ENCODE peak calls at places on chromosomes 7 and 10, in five cellular contexts. One of them, this sample, is unnamed.
A peak's percentile ranks its signal among the peaks of the same experiment; 100 is the strongest.

GRCh38 chr7:48526375-48526732 is 355.1 kb downstream of the ABCA13 start:
- DNase-seq in sigmoid colon: no peak
- DNase-seq in brain microvascular endothelial cell: no peak
- DNase-seq in heart left ventricle: no peak
- DNase-seq in epithelial cell of esophagus: no peak
- DNase-seq in this sample: no peak

GRCh38 chr7:74329225-74329624 is 40.0 kb downstream of the CLIP2 start:
- DNase-seq in epithelial cell of esophagus: no peak
- DNase-seq in heart left ventricle: no peak
- DNase-seq in sigmoid colon: no peak
- DNase-seq in brain microvascular endothelial cell: no peak
- DNase-seq in this sample: no peak

GRCh38 chr7:115816318-115816974 is 214.1 kb downstream of the TFEC start:
- DNase-seq in epithelial cell of esophagus: no peak
- DNase-seq in sigmoid colon: no peak
- DNase-seq in brain microvascular endothelial cell: no peak
- DNase-seq in heart left ventricle: no peak
- DNase-seq in this sample: no peak

GRCh38 chr7:50653116-50653854 is 88.1 kb upstream of the DDC start:
- DNase-seq in heart left ventricle: peak; percentile 67
- DNase-seq in brain microvascular endothelial cell: peak; percentile 65
- DNase-seq in sigmoid colon: peak; percentile 90
- DNase-seq in epithelial cell of esophagus: peak; percentile 63
- DNase-seq in this sample: no peak

GRCh38 chr7:29243777-29244655 is 49.4 kb downstream of the CHN2 start:
- DNase-seq in sigmoid colon: no peak
- DNase-seq in brain microvascular endothelial cell: no peak
- DNase-seq in epithelial cell of esophagus: peak; percentile 13
- DNase-seq in heart left ventricle: no peak
- DNase-seq in this sample: no peak

GRCh38 chr7:151677581-151678226 is 158.0 kb upstream of the RHEB start:
- DNase-seq in sigmoid colon: no peak
- DNase-seq in epithelial cell of esophagus: no peak
- DNase-seq in heart left ventricle: no peak
- DNase-seq in brain microvascular endothelial cell: no peak
- DNase-seq in this sample: no peak

GRCh38 chr10:118870467-118871243 is 115.9 kb upstream of the CACUL1 start:
- DNase-seq in heart left ventricle: peak; percentile 31
- DNase-seq in brain microvascular endothelial cell: peak; percentile 91
- DNase-seq in epithelial cell of esophagus: peak; percentile 98
- DNase-seq in sigmoid colon: no peak
- DNase-seq in this sample: peak; percentile 76

GRCh38 chr10:14860782-14861181 is 17.9 kb upstream of the SUV39H2 start:
- DNase-seq in epithelial cell of esophagus: no peak
- DNase-seq in sigmoid colon: no peak
- DNase-seq in heart left ventricle: no peak
- DNase-seq in brain microvascular endothelial cell: no peak
- DNase-seq in this sample: no peak

GRCh38 chr10:124677291-124677690 is 66.9 kb downstream of the FAM53B start:
- DNase-seq in epithelial cell of esophagus: no peak
- DNase-seq in brain microvascular endothelial cell: no peak
- DNase-seq in heart left ventricle: peak; percentile 69
- DNase-seq in sigmoid colon: no peak
- DNase-seq in this sample: no peak

GRCh38 chr10:11533328-11533781 is 78.1 kb downstream of the USP6NL start:
- DNase-seq in sigmoid colon: no peak
- DNase-seq in heart left ventricle: no peak
- DNase-seq in epithelial cell of esophagus: peak; percentile 9
- DNase-seq in brain microvascular endothelial cell: no peak
- DNase-seq in this sample: no peak

GRCh38 chr7:102138676-102139075 is 148.0 kb upstream of the SH2B2 start:
- DNase-seq in heart left ventricle: no peak
- DNase-seq in sigmoid colon: no peak
- DNase-seq in epithelial cell of esophagus: no peak
- DNase-seq in brain microvascular endothelial cell: no peak
- DNase-seq in this sample: no peak

GRCh38 chr10:79299397-79300370 is 47.6 kb upstream of the PPIF start:
- DNase-seq in epithelial cell of esophagus: no peak
- DNase-seq in heart left ventricle: no peak
- DNase-seq in brain microvascular endothelial cell: peak; percentile 85
- DNase-seq in sigmoid colon: no peak
- DNase-seq in this sample: peak; percentile 51

GRCh38 chr7:120089968-120090367 is 183.0 kb upstream of the KCND2 start:
- DNase-seq in brain microvascular endothelial cell: no peak
- DNase-seq in sigmoid colon: no peak
- DNase-seq in epithelial cell of esophagus: peak; percentile 51
- DNase-seq in heart left ventricle: no peak
- DNase-seq in this sample: no peak

GRCh38 chr10:30858499-30858898 is 173.2 kb downstream of the ZNF438 start:
- DNase-seq in heart left ventricle: no peak
- DNase-seq in sigmoid colon: no peak
- DNase-seq in brain microvascular endothelial cell: no peak
- DNase-seq in epithelial cell of esophagus: no peak
- DNase-seq in this sample: no peak

GRCh38 chr7:100486753-100487446 is 3.2 kb downstream of the NYAP1 start:
- DNase-seq in heart left ventricle: no peak
- DNase-seq in sigmoid colon: no peak
- DNase-seq in epithelial cell of esophagus: no peak
- DNase-seq in brain microvascular endothelial cell: peak; percentile 15
- DNase-seq in this sample: no peak

GRCh38 chr10:59563506-59563905 is 146.1 kb downstream of the SLC16A9 start:
- DNase-seq in epithelial cell of esophagus: no peak
- DNase-seq in brain microvascular endothelial cell: no peak
- DNase-seq in heart left ventricle: no peak
- DNase-seq in sigmoid colon: no peak
- DNase-seq in this sample: no peak

GRCh38 chr10:79201706-79202105 is 132.9 kb downstream of the ZMIZ1 start:
- DNase-seq in sigmoid colon: no peak
- DNase-seq in heart left ventricle: no peak
- DNase-seq in epithelial cell of esophagus: no peak
- DNase-seq in brain microvascular endothelial cell: no peak
- DNase-seq in this sample: no peak

GRCh38 chr7:131300572-131301466 is 26.9 kb upstream of the MKLN1 start:
- DNase-seq in heart left ventricle: peak; percentile 39
- DNase-seq in epithelial cell of esophagus: no peak
- DNase-seq in brain microvascular endothelial cell: no peak
- DNase-seq in sigmoid colon: no peak
- DNase-seq in this sample: no peak

GRCh38 chr10:110513949-110514348 is 16.2 kb downstream of the DUSP5 start:
- DNase-seq in epithelial cell of esophagus: no peak
- DNase-seq in sigmoid colon: peak; percentile 28
- DNase-seq in heart left ventricle: no peak
- DNase-seq in brain microvascular endothelial cell: no peak
- DNase-seq in this sample: no peak

GRCh38 chr7:151245360-151246160 is 2.9 kb downstream of the SMARCD3 start:
- DNase-seq in heart left ventricle: peak; percentile 51
- DNase-seq in epithelial cell of esophagus: peak; percentile 21
- DNase-seq in sigmoid colon: no peak
- DNase-seq in brain microvascular endothelial cell: no peak
- DNase-seq in this sample: no peak

GRCh38 chr7:112377607-112378006 is 72.7 kb upstream of the IFRD1 start:
- DNase-seq in sigmoid colon: no peak
- DNase-seq in epithelial cell of esophagus: no peak
- DNase-seq in heart left ventricle: no peak
- DNase-seq in brain microvascular endothelial cell: no peak
- DNase-seq in this sample: no peak

GRCh38 chr10:119371704-119372663 is 164.6 kb downstream of the GRK5 start:
- DNase-seq in sigmoid colon: no peak
- DNase-seq in epithelial cell of esophagus: no peak
- DNase-seq in heart left ventricle: no peak
- DNase-seq in brain microvascular endothelial cell: peak; percentile 16
- DNase-seq in this sample: no peak

GRCh38 chr7:12297283-12297682 is 86.2 kb downstream of the TMEM106B start:
- DNase-seq in epithelial cell of esophagus: no peak
- DNase-seq in brain microvascular endothelial cell: no peak
- DNase-seq in heart left ventricle: no peak
- DNase-seq in sigmoid colon: no peak
- DNase-seq in this sample: no peak

GRCh38 chr10:44068716-44069482 is 316.0 kb downstream of the CXCL12 start:
- DNase-seq in sigmoid colon: no peak
- DNase-seq in heart left ventricle: peak; percentile 59
- DNase-seq in epithelial cell of esophagus: no peak
- DNase-seq in brain microvascular endothelial cell: peak; percentile 9
- DNase-seq in this sample: no peak

GRCh38 chr10:44066856-44067255 is 318.0 kb downstream of the CXCL12 start:
- DNase-seq in sigmoid colon: no peak
- DNase-seq in brain microvascular endothelial cell: no peak
- DNase-seq in heart left ventricle: no peak
- DNase-seq in epithelial cell of esophagus: no peak
- DNase-seq in this sample: no peak

GRCh38 chr10:44065788-44066075 is 319.2 kb downstream of the CXCL12 start:
- DNase-seq in epithelial cell of esophagus: no peak
- DNase-seq in brain microvascular endothelial cell: no peak
- DNase-seq in heart left ventricle: no peak
- DNase-seq in sigmoid colon: no peak
- DNase-seq in this sample: no peak

GRCh38 chr10:44066211-44066837 is 318.6 kb downstream of the CXCL12 start:
- DNase-seq in heart left ventricle: no peak
- DNase-seq in epithelial cell of esophagus: no peak
- DNase-seq in brain microvascular endothelial cell: no peak
- DNase-seq in sigmoid colon: no peak
- DNase-seq in this sample: no peak

GRCh38 chr10:44067432-44067831 is 317.5 kb downstream of the CXCL12 start:
- DNase-seq in heart left ventricle: no peak
- DNase-seq in brain microvascular endothelial cell: no peak
- DNase-seq in sigmoid colon: no peak
- DNase-seq in epithelial cell of esophagus: no peak
- DNase-seq in this sample: no peak
- TF ChIP-seq CTCF in heart left ventricle: no peak
- TF ChIP-seq CTCF in brain microvascular endothelial cell: no peak
- TF ChIP-seq CTCF in sigmoid colon: no peak
- TF ChIP-seq CTCF in epithelial cell of esophagus: no peak
- TF ChIP-seq CTCF in this sample: no peak

GRCh38 chr10:99330675-99330924 is 1.4 kb downstream of the CNNM1 start:
- DNase-seq in epithelial cell of esophagus: no peak
- DNase-seq in heart left ventricle: no peak
- DNase-seq in sigmoid colon: no peak
- DNase-seq in brain microvascular endothelial cell: no peak
- DNase-seq in this sample: no peak

GRCh38 chr10:99329238-99329890 is at the start of gene CNNM1:
- DNase-seq in heart left ventricle: peak; percentile 28
- DNase-seq in sigmoid colon: peak; percentile 74
- DNase-seq in brain microvascular endothelial cell: no peak
- DNase-seq in epithelial cell of esophagus: peak; percentile 26
- DNase-seq in this sample: no peak

GRCh38 chr10:99331207-99331803 is 2.1 kb downstream of the CNNM1 start:
- DNase-seq in brain microvascular endothelial cell: no peak
- DNase-seq in epithelial cell of esophagus: peak; percentile 39
- DNase-seq in heart left ventricle: no peak
- DNase-seq in sigmoid colon: no peak
- DNase-seq in this sample: no peak

GRCh38 chr10:99328579-99329237 is 448 bp upstream of the CNNM1 start:
- DNase-seq in heart left ventricle: no peak
- DNase-seq in epithelial cell of esophagus: no peak
- DNase-seq in brain microvascular endothelial cell: no peak
- DNase-seq in sigmoid colon: peak; percentile 67
- DNase-seq in this sample: no peak

DNA sequence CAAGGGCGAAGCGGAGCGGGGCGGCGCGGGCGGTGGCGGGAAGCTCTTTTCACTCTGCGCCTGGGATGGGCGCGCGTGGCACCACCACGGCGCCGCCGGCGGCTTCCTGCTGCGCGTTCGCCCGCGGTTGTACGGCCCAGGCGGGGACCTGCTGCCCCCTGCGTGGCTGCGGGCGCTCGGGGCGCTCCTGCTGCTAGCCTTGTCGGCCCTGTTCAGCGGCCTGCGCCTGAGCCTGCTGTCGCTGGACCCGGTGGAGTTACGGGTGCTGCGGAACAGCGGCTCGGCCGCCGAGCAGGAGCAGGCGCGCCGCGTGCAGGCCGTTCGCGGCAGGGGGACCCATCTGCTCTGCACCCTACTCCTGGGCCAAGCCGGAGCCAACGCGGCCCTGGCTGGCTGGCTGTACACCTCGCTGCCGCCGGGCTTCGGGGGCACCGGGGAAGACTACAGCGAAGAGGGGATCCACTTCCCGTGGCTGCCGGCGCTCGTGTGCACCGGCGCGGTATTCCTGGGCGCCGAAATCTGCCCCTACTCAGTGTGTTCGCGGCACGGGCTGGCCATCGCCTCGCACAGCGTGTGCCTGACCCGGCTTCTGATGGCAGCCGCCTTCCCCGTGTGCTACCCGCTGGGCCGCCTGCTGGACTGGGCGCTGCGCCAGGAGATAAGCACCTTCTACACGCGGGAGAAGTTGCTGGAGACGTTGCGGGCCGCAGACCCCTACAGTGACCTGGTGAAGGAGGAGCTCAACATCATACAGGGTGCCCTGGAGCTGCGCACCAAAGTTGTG is 927 bp downstream of the CNNM1 start:
- DNase-seq in epithelial cell of esophagus: peak; percentile 19
- DNase-seq in heart left ventricle: no peak
- DNase-seq in sigmoid colon: peak; percentile 69
- DNase-seq in brain microvascular endothelial cell: no peak
- DNase-seq in this sample: no peak
- H3K4me3 ChIP-seq in epithelial cell of esophagus: no peak overlapping the region
- H3K4me3 ChIP-seq in heart left ventricle: peak overlapping the region; percentile 31
- H3K4me3 ChIP-seq in sigmoid colon: peak overlapping the region; percentile 77
- H3K4me3 ChIP-seq in brain microvascular endothelial cell: no peak overlapping the region
- H3K4me3 ChIP-seq in this sample: peak overlapping the region; percentile 47

GRCh38 chr7:127396184-127396583 is 3.7 kb upstream of the ZNF800 start:
- DNase-seq in sigmoid colon: no peak
- DNase-seq in brain microvascular endothelial cell: no peak
- DNase-seq in heart left ventricle: peak; percentile 26
- DNase-seq in epithelial cell of esophagus: peak; percentile 10
- DNase-seq in this sample: no peak
- TF ChIP-seq CTCF in sigmoid colon: no peak
- TF ChIP-seq CTCF in brain microvascular endothelial cell: peak; percentile 12
- TF ChIP-seq CTCF in heart left ventricle: no peak
- TF ChIP-seq CTCF in epithelial cell of esophagus: peak; percentile 18
- TF ChIP-seq CTCF in this sample: no peak

DNA sequence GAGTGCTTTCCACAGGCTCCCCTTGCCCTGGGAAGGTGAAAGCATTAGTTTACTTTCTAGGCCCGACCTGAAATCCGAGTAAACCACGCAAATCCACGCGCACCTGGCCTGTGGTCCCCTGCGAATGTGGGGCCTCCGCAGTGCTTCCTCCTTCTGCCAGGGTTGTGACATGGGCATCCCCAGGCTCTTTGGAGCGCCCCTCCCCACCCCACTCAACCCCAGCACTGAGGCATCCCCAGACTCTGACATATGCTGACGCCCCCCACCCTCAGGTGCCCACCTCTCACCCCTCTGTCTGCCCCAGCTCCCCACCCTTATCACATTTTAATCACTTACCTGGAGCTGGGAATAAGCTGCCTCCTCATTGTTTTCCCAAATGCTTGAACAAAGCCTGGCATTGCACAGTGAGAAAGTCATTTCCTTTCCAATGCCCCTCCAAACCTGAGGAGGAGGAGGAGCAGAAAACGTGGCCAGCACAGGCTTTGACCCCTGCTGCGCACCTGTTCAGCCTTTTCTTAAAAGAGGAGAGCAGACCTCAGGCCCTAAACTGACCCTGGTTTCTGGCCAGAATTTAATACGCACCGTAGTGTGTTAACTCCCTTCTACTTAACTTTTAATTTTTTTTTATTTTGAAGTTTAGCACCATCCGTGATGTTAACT is 129.3 kb downstream of the WDR11 start:
- DNase-seq in heart left ventricle: no peak
- DNase-seq in brain microvascular endothelial cell: no peak
- DNase-seq in epithelial cell of esophagus: no peak
- DNase-seq in sigmoid colon: no peak
- DNase-seq in this sample: no peak
- H3K4me3 ChIP-seq in heart left ventricle: no peak overlapping the region
- H3K4me3 ChIP-seq in brain microvascular endothelial cell: no peak overlapping the region
- H3K4me3 ChIP-seq in epithelial cell of esophagus: no peak overlapping the region
- H3K4me3 ChIP-seq in sigmoid colon: no peak overlapping the region
- H3K4me3 ChIP-seq in this sample: no peak overlapping the region

GRCh38 chr7:39951156-39951942 is 1.3 kb downstream of the CDK13 start:
- DNase-seq in heart left ventricle: peak; percentile 71
- DNase-seq in sigmoid colon: peak; percentile 79
- DNase-seq in epithelial cell of esophagus: peak; percentile 61
- DNase-seq in brain microvascular endothelial cell: peak; percentile 38
- DNase-seq in this sample: no peak
- TF ChIP-seq CTCF in heart left ventricle: peak; percentile 66
- TF ChIP-seq CTCF in sigmoid colon: peak; percentile 44
- TF ChIP-seq CTCF in epithelial cell of esophagus: peak; percentile 43
- TF ChIP-seq CTCF in brain microvascular endothelial cell: peak; percentile 61
- TF ChIP-seq CTCF in this sample: peak; percentile 42

This sample was measured in retinal pigment epithelial cell.